ENCODE peak calls at places on chromosome 1, in four cellular contexts. S is H4, C is non-pigmented ciliary epithelial cell, M is NCI-H510A. P is an unnamed sample.

GRCh38 chr1:46487818-46488218 is 1.8 kb upstream of the DMBX1 start:
- DNase-seq in S (no peak), C (no peak), M (no peak), P (no peak)

GRCh38 chr1:200021537-200022238 is 5.8 kb upstream of the NR5A2 start:
- DNase-seq in S (no peak), C (no peak), M (no peak), P (no peak)

GRCh38 chr1:941027-941587 is 17.4 kb downstream of the SAMD11 start:
- DNase-seq in S (no peak), C (no peak), M (no peak), P (no peak)

GRCh38 chr1:209886219-209886536 is 51.8 kb upstream of the SYT14 start:
- DNase-seq in S (peak; percentile 28), C (no peak), M (no peak), P (no peak)

GRCh38 chr1:15146142-15146541 is 7.4 kb upstream of the TMEM51 start:
- DNase-seq in S (no peak), C (no peak), M (no peak), P (no peak)

GRCh38 chr1:16053781-16054502 is 10.4 kb downstream of the CLCNKB start:
- DNase-seq in S (no peak), C (no peak), M (no peak), P (no peak)

GRCh38 chr1:83706354-83706938 is 292.5 kb downstream of the TTLL7 start:
- DNase-seq in S (no peak), C (no peak), M (no peak), P (no peak)

GRCh38 chr1:11373029-11373964 is 100.3 kb downstream of the UBIAD1 start:
- DNase-seq in S (no peak), C (no peak), M (no peak), P (no peak)

GRCh38 chr1:183272390-183272801 is 86.3 kb downstream of the LAMC2 start:
- DNase-seq in S (peak; percentile 16), C (peak; percentile 61), M (no peak), P (no peak)

GRCh38 chr1:54229281-54229891 is 29.4 kb downstream of the MRPL37 start:
- DNase-seq in S (no peak), C (no peak), M (no peak), P (no peak)

GRCh38 chr1:147472953-147473734 is 68.2 kb upstream of the BCL9 start:
- DNase-seq in S (no peak), C (no peak), M (no peak), P (no peak)

GRCh38 chr1:12407050-12407961 is 177.5 kb downstream of the VPS13D start:
- DNase-seq in S (peak; percentile 83), C (peak; percentile 60), M (no peak), P (no peak)

GRCh38 chr1:185595835-185596667 is 138.1 kb upstream of the HMCN1 start:
- DNase-seq in S (peak; percentile 30), C (peak; percentile 3), M (no peak), P (peak; percentile 66)

GRCh38 chr1:29803486-29803885 is 567.2 kb downstream of the PTPRU start:
- DNase-seq in S (no peak), C (no peak), M (no peak), P (no peak)

GRCh38 chr1:217528271-217528670 is 102.6 kb downstream of the GPATCH2 start:
- DNase-seq in S (no peak), C (no peak), M (no peak), P (no peak)

GRCh38 chr1:32115496-32115895 is 7.6 kb downstream of the KPNA6 start:
- DNase-seq in S (no peak), C (no peak), M (no peak), P (no peak)

GRCh38 chr1:16925635-16926490 is 4.1 kb downstream of the CROCC start:
- DNase-seq in S (no peak), C (no peak), M (no peak), P (no peak)

GRCh38 chr1:44775930-44776748 is 799 bp downstream of the RPS8 start:
- DNase-seq in S (no peak), C (no peak), M (no peak), P (peak; percentile 42)